ENCODE peak calls at places on chromosome 15, in nine cellular contexts. U is endothelial cell, C is endothelial cell of umbilical vein, N is fibroblast of pulmonary artery, A is GM13977, R is activated B cell treated with CpG ODN at 0.5 μM for 24 hours, X is cardiac muscle cell, Q is osteocyte, M is psoas muscle. W is an unnamed sample.

GRCh38 chr15:54707805-54708752 is 488.7 kb downstream of the RSL24D1 start:
- DNase-seq in U (no peak), C (no peak), N (no peak), A (no peak), R (no peak), X (no peak), Q (no peak), M (no peak), W (no peak)

GRCh38 chr15:63332367-63333078 is 49.1 kb downstream of the CA12 start:
- DNase-seq in U (no peak), C (peak), N (peak), A (no peak), R (no peak), X (peak), Q (no peak), M (no peak), W (no peak)

GRCh38 chr15:90306560-90306959 is 41.1 kb downstream of the NGRN start:
- DNase-seq in U (no peak), C (no peak), N (no peak), A (peak), R (no peak), X (no peak), Q (peak), M (no peak), W (peak)

GRCh38 chr15:78432664-78433063 is 5.4 kb upstream of the IREB2 start:
- DNase-seq in U (no peak), C (no peak), N (no peak), A (no peak), R (no peak), X (no peak), Q (no peak), M (no peak), W (no peak)

GRCh38 chr15:62999923-63000484 is 42.5 kb upstream of the TPM1 start:
- DNase-seq in U (no peak), C (no peak), N (no peak), A (no peak), R (no peak), X (no peak), Q (no peak), M (no peak), W (no peak)

GRCh38 chr15:67117356-67117755 is 52.0 kb downstream of the SMAD3 start:
- DNase-seq in U (no peak), C (no peak), N (peak), A (no peak), R (no peak), X (peak), Q (no peak), M (no peak), W (no peak)

GRCh38 chr15:42080585-42081462 is 13.5 kb downstream of the PLA2G4D start:
- DNase-seq in U (no peak), C (no peak), N (peak), A (no peak), R (no peak), X (peak), Q (no peak), M (no peak), W (no peak)

GRCh38 chr15:53522878-53523455 is 236.5 kb downstream of the WDR72 start:
- DNase-seq in U (no peak), C (no peak), N (no peak), A (no peak), R (no peak), X (no peak), Q (no peak), M (no peak), W (no peak)

GRCh38 chr15:84824260-84824690 is 7.1 kb downstream of the ALPK3 start:
- DNase-seq in U (no peak), C (no peak), N (peak), A (no peak), R (no peak), X (peak), Q (no peak), M (peak), W (no peak)

GRCh38 chr15:51380999-51381806 is 39.7 kb downstream of the GLDN start:
- DNase-seq in U (peak), C (peak), N (peak), A (peak), R (no peak), X (peak), Q (no peak), M (no peak), W (peak)

GRCh38 chr15:41284425-41285177 is 47.8 kb downstream of the OIP5 start:
- DNase-seq in U (no peak), C (peak), N (peak), A (no peak), R (no peak), X (peak), Q (no peak), M (no peak), W (no peak)

GRCh38 chr15:78228356-78228996 is 5.9 kb downstream of the ACSBG1 start:
- DNase-seq in U (no peak), C (no peak), N (no peak), A (no peak), R (no peak), X (no peak), Q (no peak), M (no peak), W (no peak)

GRCh38 chr15:97520689-97521088 is 439.8 kb upstream of the ARRDC4 start:
- DNase-seq in U (no peak), C (no peak), N (no peak), A (no peak), R (no peak), X (no peak), Q (no peak), M (no peak), W (no peak)

GRCh38 chr15:62110000-62110851 is 43.4 kb downstream of the C2CD4A start:
- DNase-seq in U (no peak), C (peak), N (peak), A (no peak), R (no peak), X (peak), Q (no peak), M (no peak), W (no peak)

GRCh38 chr15:56356616-56357015 is 8.6 kb upstream of the TEX9 start:
- DNase-seq in U (no peak), C (no peak), N (no peak), A (peak), R (no peak), X (peak), Q (no peak), M (no peak), W (no peak)

GRCh38 chr15:78767331-78767951 is 43.8 kb downstream of the ADAMTS7 start:
- DNase-seq in U (no peak), C (no peak), N (no peak), A (no peak), R (no peak), X (no peak), Q (no peak), M (peak), W (no peak)

GRCh38 chr15:30984542-30984941 is 6.9 kb downstream of the MTMR10 start:
- DNase-seq in U (no peak), C (peak), N (no peak), A (no peak), R (no peak), X (no peak), Q (no peak), M (no peak), W (no peak)

GRCh38 chr15:81347910-81348309 is 24.0 kb upstream of the STARD5 start:
- DNase-seq in U (no peak), C (no peak), N (no peak), A (no peak), R (no peak), X (no peak), Q (peak), M (no peak), W (no peak)

GRCh38 chr15:81343371-81343770 is 19.4 kb upstream of the STARD5 start:
- DNase-seq in U (no peak), C (no peak), N (no peak), A (no peak), R (no peak), X (no peak), Q (peak), M (no peak), W (no peak)

GRCh38 chr15:81351651-81352050 is 22.4 kb downstream of the TMC3 start:
- DNase-seq in U (no peak), C (no peak), N (no peak), A (no peak), R (no peak), X (no peak), Q (peak), M (no peak), W (no peak)

DNA sequence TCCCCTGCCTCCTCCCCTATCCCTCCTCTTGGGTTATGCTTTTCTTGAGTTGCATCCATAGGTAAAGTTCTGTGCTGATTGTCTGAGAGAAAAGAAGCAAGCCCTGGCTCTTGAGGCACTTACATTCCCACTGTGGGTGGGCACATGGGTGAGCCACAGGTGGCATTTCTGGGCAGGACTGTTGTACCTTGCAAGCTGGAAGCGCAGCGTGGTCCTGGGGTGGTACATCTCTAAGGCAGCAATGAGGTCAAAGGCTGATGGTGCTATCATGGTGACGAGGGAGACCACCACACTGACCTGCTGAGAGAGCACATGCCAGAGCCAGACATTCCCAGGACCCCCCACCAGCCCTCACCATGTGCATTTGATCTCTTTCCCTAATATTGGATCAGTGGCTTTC is 24.7 kb downstream of the TMC3 start:
- DNase-seq in U (no peak), C (no peak), N (no peak), A (no peak), R (no peak), X (no peak), Q (peak), M (no peak), W (no peak)
- TF ChIP-seq CTCF in U (no peak), C (no peak), N (no peak), A (no peak), R (no peak), X (no peak), Q (no peak), M (no peak), W (no peak)

DNA sequence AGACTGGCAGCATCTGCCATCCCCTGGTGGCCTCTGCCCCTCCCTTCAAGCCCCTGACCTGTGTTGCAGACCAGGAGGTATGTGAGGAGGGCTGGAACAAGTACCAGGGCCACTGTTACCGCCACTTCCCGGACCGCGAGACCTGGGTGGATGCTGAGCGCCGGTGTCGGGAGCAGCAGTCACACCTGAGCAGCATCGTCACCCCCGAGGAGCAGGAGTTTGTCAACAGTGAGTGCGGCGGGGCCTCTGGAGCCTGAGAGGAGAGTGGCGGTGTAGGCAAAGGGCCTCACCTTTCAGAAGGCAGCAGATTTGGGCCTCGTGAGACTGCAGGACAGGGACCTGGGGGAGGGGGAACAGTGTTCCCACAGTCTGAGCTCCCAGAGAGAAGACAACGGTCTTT is 24.0 kb downstream of the HAPLN3 start:
- DNase-seq in U (no peak), C (no peak), N (no peak), A (no peak), R (no peak), X (no peak), Q (no peak), M (no peak), W (no peak)
- TF ChIP-seq CTCF in U (no peak), C (no peak), N (no peak), A (no peak), R (no peak), X (no peak), Q (no peak), M (no peak), W (no peak)

GRCh38 chr15:95826388-95826781 is 504.1 kb upstream of the NR2F2 start:
- DNase-seq in U (no peak), C (no peak), N (no peak), A (no peak), R (no peak), X (no peak), Q (no peak), M (no peak), W (no peak)

GRCh38 chr15:95825672-95826387 is 504.7 kb upstream of the NR2F2 start:
- DNase-seq in U (no peak), C (no peak), N (no peak), A (no peak), R (no peak), X (no peak), Q (no peak), M (no peak), W (no peak)

GRCh38 chr15:95825198-95825597 is 505.3 kb upstream of the NR2F2 start:
- DNase-seq in U (no peak), C (no peak), N (no peak), A (no peak), R (no peak), X (no peak), Q (no peak), M (no peak), W (no peak)

GRCh38 chr15:95829062-95829461 is 501.4 kb upstream of the NR2F2 start:
- DNase-seq in U (no peak), C (no peak), N (no peak), A (no peak), R (no peak), X (no peak), Q (no peak), M (no peak), W (no peak)

DNA sequence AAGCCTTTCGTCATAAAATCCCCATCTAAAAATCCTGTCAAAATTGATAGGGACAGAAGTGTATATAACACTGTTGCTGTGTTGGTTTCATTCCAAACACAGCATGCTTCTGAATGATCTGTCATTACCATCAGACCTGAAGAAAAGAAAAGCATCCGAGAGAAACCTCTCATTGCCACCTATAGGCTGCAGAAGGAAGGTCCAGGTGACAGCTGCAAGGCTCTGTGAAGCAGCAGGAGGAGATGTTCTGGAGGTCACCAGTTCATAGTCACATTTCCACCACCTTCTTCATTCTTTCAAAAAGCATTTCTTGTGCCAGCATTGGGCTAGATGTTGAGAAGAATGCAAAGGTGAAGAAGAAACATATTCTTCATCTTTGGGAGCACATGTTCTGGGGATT is 503.7 kb upstream of the NR2F2 start:
- DNase-seq in U (no peak), C (no peak), N (no peak), A (peak), R (no peak), X (no peak), Q (no peak), M (no peak), W (no peak)
- TF ChIP-seq CTCF in U (no peak), C (no peak), N (peak), A (no peak), R (no peak), X (no peak), Q (peak), M (no peak), W (no peak)

DNA sequence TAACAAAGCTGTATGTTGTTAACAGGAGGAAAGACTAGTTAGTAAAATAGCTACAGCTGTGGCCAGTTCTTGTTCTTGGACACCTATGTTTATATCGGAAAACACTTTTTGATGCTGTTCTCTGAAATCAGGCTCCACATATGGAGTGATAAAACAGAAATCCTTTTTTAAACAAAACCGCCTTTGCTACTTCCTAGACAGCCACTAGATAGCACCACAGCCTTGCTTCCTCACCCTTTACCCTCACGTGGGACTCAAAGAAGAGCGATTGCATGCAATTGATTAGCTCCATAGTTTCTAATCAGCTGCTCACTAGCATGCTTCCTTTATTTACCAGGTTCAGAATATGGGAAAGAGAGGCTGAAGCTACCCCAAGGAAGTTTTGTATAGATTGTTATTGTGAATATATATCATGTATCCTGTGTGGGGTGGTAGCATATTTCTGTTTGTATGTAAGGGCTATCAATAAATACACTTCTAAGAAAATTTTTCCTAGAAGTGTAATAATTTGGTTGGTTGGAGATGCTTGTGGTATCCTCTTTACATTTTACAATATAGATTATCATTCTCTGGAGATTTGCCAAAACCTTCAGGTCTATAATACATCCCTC is 4.3 kb upstream of the MTFMT start:
- DNase-seq in U (no peak), C (peak), N (peak), A (peak), R (no peak), X (peak), Q (no peak), M (no peak), W (no peak)
- TF ChIP-seq CTCF in U (no peak), C (peak), N (peak), A (peak), R (no peak), X (peak), Q (peak), M (peak), W (peak)

GRCh38 chr15:94375997-94376396 is 144.6 kb downstream of the MCTP2 start:
- DNase-seq in U (peak), C (no peak), N (no peak), A (no peak), R (no peak), X (no peak), Q (no peak), M (no peak), W (no peak)
- TF ChIP-seq CTCF in U (no peak), C (peak), N (no peak), A (no peak), R (no peak), X (no peak), Q (no peak), M (peak), W (no peak)

GRCh38 chr15:57424628-57425405 is 48.5 kb downstream of the CGNL1 start:
- DNase-seq in U (no peak), C (no peak), N (no peak), A (no peak), R (no peak), X (no peak), Q (no peak), M (no peak), W (no peak)

GRCh38 chr15:57422113-57422754 is 45.9 kb downstream of the CGNL1 start:
- DNase-seq in U (no peak), C (peak), N (peak), A (no peak), R (no peak), X (no peak), Q (no peak), M (no peak), W (no peak)

GRCh38 chr15:57421540-57421939 is 45.2 kb downstream of the CGNL1 start:
- DNase-seq in U (no peak), C (no peak), N (no peak), A (no peak), R (no peak), X (no peak), Q (no peak), M (no peak), W (no peak)

GRCh38 chr15:57425842-57426241 is 49.5 kb downstream of the CGNL1 start:
- DNase-seq in U (no peak), C (no peak), N (no peak), A (no peak), R (no peak), X (no peak), Q (no peak), M (no peak), W (no peak)

GRCh38 chr15:57423599-57424140 is 47.4 kb downstream of the CGNL1 start:
- DNase-seq in U (no peak), C (no peak), N (no peak), A (no peak), R (no peak), X (no peak), Q (no peak), M (no peak), W (no peak)
- TF ChIP-seq CTCF in U (no peak), C (no peak), N (no peak), A (no peak), R (no peak), X (no peak), Q (no peak), M (no peak), W (no peak)

DNA sequence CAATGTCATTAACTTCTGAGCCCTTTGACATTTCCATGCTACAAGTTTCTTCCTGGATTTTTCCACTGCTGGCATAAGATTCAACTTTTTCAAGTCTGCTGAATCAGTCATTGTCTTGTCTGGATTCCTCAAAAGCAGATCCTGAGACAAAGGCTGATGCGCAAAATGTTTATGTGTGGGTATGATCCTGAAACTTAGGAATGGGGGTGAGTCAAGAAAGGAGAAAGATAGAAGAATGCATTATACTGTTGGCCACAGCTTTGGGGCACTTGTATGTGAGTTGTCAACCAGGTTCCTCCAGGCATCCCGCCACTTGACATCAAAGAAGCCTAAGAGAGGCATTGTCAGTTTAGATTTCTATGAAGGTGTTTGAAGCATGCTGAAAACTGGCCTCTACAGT is 50.4 kb downstream of the FOXB1 start:
- DNase-seq in U (no peak), C (no peak), N (no peak), A (no peak), R (no peak), X (no peak), Q (no peak), M (no peak), W (no peak)
- TF ChIP-seq CTCF in U (no peak), C (no peak), N (no peak), A (no peak), R (no peak), X (no peak), Q (no peak), M (no peak), W (no peak)

GRCh38 chr15:44545934-44546802 is 9.2 kb downstream of the EIF3J start:
- DNase-seq in U (no peak), C (peak), N (peak), A (peak), R (no peak), X (no peak), Q (no peak), M (no peak), W (peak)

GRCh38 chr15:44550734-44551133 is 13.8 kb downstream of the EIF3J start:
- DNase-seq in U (no peak), C (no peak), N (no peak), A (no peak), R (no peak), X (no peak), Q (no peak), M (no peak), W (no peak)

GRCh38 chr15:44554934-44555723 is 18.2 kb downstream of the EIF3J start:
- DNase-seq in U (no peak), C (peak), N (no peak), A (no peak), R (no peak), X (no peak), Q (no peak), M (no peak), W (no peak)

DNA sequence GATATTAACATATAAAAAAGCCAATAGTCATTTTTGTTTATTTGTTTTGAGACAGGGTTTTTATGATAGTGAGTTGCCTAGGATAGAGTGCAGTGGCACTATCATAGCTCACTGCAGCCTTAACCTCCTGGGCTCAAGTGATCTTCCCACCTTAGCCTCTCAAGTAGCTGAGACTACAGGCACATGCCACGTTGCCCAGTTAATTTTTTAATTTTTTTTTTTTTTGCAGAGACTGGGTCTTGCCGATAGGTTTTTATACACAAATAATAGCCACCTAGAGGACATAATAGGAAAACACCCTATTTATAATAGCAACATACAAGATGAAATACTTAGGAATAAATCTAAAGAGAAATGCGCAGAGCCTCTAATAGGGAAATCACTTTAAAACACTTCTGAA is 13.3 kb downstream of the EIF3J start:
- DNase-seq in U (no peak), C (peak), N (peak), A (no peak), R (no peak), X (peak), Q (no peak), M (no peak), W (no peak)
- TF ChIP-seq CTCF in U (peak), C (peak), N (peak), A (no peak), R (no peak), X (peak), Q (peak), M (peak), W (no peak)